ENCODE peak calls at places on chromosomes 1 and 21, in seven cellular contexts. Z, L, S, N, W, Q and P are unnamed samples.

GRCh38 chr1:44808063-44808937 is at the start of gene BTBD19:
- DNase-seq in Z (no peak), Q (peak; percentile 88), W (peak; percentile 94), S (peak; percentile 87), L (no peak), N (peak; percentile 72), P (peak; percentile 26)

GRCh38 chr1:91864017-91864700 is 21.8 kb downstream of the TGFBR3 start:
- DNase-seq in N (no peak), L (no peak), S (peak; percentile 29), W (peak; percentile 78), Z (no peak), Q (peak; percentile 15), P (no peak)

GRCh38 chr1:184535191-184535970 is 148.6 kb downstream of the C1orf21 start:
- DNase-seq in N (no peak), Z (no peak), L (no peak), Q (no peak), W (peak; percentile 86), S (no peak), P (no peak)

GRCh38 chr1:59020151-59020997 is 236.5 kb upstream of the JUN start:
- DNase-seq in Q (peak; percentile 65), S (peak; percentile 85), N (no peak), W (peak; percentile 80), Z (peak; percentile 55), L (peak; percentile 44), P (peak; percentile 48)

GRCh38 chr1:208003241-208003640 is 92.3 kb upstream of the CD34 start:
- DNase-seq in Q (no peak), L (no peak), Z (no peak), W (no peak), N (no peak), S (no peak), P (no peak)

GRCh38 chr1:8169364-8170058 is 143.4 kb upstream of the ERRFI1 start:
- DNase-seq in S (peak; percentile 57), Q (peak; percentile 68), W (peak; percentile 81), L (peak; percentile 45), N (no peak), Z (peak; percentile 66), P (peak; percentile 67)

GRCh38 chr1:229110986-229111385 is 159.9 kb upstream of the RAB4A start:
- DNase-seq in L (no peak), N (no peak), Z (no peak), Q (no peak), W (no peak), S (no peak), P (no peak)

GRCh38 chr1:184954232-184954995 is 19.9 kb downstream of the NIBAN1 start:
- DNase-seq in W (peak; percentile 53), Q (no peak), Z (no peak), N (no peak), S (peak; percentile 40), L (no peak), P (no peak)

GRCh38 chr1:214461305-214461704 is 90.1 kb downstream of the PTPN14 start:
- DNase-seq in W (no peak), S (no peak), L (no peak), Z (no peak), N (no peak), Q (no peak), P (no peak)

GRCh38 chr1:11989669-11990068 is 9.4 kb downstream of the MFN2 start:
- DNase-seq in W (no peak), S (no peak), Z (no peak), N (no peak), Q (no peak), L (no peak), P (no peak)

GRCh38 chr1:20357796-20358195 is 67.1 kb downstream of the VWA5B1 start:
- DNase-seq in W (no peak), Z (no peak), N (no peak), Q (no peak), S (no peak), L (no peak), P (no peak)

GRCh38 chr1:158188618-158189017 is 7.9 kb downstream of the CD1D start:
- DNase-seq in W (no peak), S (no peak), Q (no peak), N (no peak), Z (no peak), L (no peak), P (no peak)

GRCh38 chr1:9751971-9752370 is 71.8 kb downstream of the CLSTN1 start:
- DNase-seq in S (no peak), Z (no peak), L (no peak), W (no peak), Q (no peak), N (no peak), P (no peak)

GRCh38 chr1:98389809-98390208 is 271.7 kb upstream of the SNX7 start:
- DNase-seq in L (no peak), N (no peak), S (peak; percentile 17), Z (no peak), W (peak; percentile 78), Q (peak; percentile 88), P (no peak)

GRCh38 chr21:15009964-15010363 is 54.8 kb downstream of the NRIP1 start:
- DNase-seq in S (no peak), Z (no peak), N (no peak), W (peak; percentile 79), L (no peak), Q (peak; percentile 66), P (no peak)

GRCh38 chr1:89757532-89757931 is 63.3 kb upstream of the LRRC8D start:
- DNase-seq in S (no peak), N (no peak), W (no peak), Z (peak; percentile 40), L (peak; percentile 57), Q (no peak), P (peak; percentile 45)